ENCODE peak calls at places on chromosomes 6 and 20, in ten cellular contexts. C is right lobe of liver, A is RWPE2, B is spleen, T is lung, X is psoas muscle, N is SK-N-SH, J is stomach, L is ovary, Z is upper lobe of right lung. E is an unnamed sample.

GRCh38 chr6:34695729-34696188 is 808 bp downstream of the ILRUN start:
- DNase-seq in C (no peak), A (no peak), B (no peak), T (no peak), X (no peak), N (peak; percentile 26), J (no peak), L (no peak), Z (no peak), E (no peak)

GRCh38 chr6:83958250-83958685 is 75.3 kb upstream of the MRAP2 start:
- DNase-seq in C (no peak), A (no peak), B (no peak), T (no peak), X (no peak), N (no peak), J (no peak), L (no peak), Z (no peak), E (no peak)

GRCh38 chr6:90428514-90428913 is 131.9 kb upstream of the BACH2 start:
- DNase-seq in C (no peak), A (no peak), B (no peak), T (no peak), X (no peak), N (no peak), J (no peak), L (no peak), Z (no peak), E (no peak)

GRCh38 chr6:33384581-33385020 is 7.0 kb upstream of the KIFC1 start:
- DNase-seq in C (no peak), A (no peak), B (no peak), T (no peak), X (no peak), N (no peak), J (no peak), L (no peak), Z (no peak), E (no peak)

GRCh38 chr6:30322527-30323501 is 3.9 kb upstream of the TRIM39 start:
- DNase-seq in C (no peak), A (no peak), B (no peak), T (no peak), X (peak; percentile 48), N (no peak), J (no peak), L (no peak), Z (no peak), E (no peak)

GRCh38 chr20:18314786-18315406 is 26.6 kb downstream of the ZNF133 start:
- DNase-seq in C (no peak), A (peak; percentile 87), B (no peak), T (no peak), X (no peak), N (no peak), J (no peak), L (no peak), Z (no peak), E (no peak)

GRCh38 chr6:35368038-35368887 is 25.9 kb downstream of the PPARD start:
- DNase-seq in C (no peak), A (no peak), B (no peak), T (no peak), X (no peak), N (no peak), J (no peak), L (no peak), Z (no peak), E (no peak)

GRCh38 chr6:9085054-9085746 is 649.9 kb upstream of the SLC35B3 start:
- DNase-seq in C (no peak), A (no peak), B (no peak), T (no peak), X (no peak), N (no peak), J (no peak), L (no peak), Z (no peak), E (no peak)

GRCh38 chr6:28794175-28795002 is 129.4 kb downstream of the TRIM27 start:
- DNase-seq in C (no peak), A (no peak), B (no peak), T (no peak), X (no peak), N (no peak), J (no peak), L (no peak), Z (no peak), E (no peak)

DNA sequence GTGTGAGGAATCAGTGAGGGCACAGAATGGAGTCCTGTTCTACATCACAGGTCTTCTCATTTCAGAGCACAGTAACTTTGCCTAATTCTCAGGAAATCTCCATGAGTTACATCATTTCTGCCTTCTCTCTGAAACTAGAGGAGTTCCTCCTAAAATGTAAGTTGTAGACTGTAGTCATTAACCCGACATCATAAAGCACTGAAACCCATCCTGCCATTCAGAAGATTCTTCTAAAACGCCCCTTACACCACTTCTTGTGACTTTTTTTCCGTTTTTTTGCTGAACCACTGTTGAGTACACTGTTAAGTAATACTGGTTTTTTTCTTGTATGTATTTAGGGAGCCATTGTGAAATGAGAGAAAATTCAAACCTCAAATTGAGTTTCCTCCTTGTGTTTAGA is 117.3 kb downstream of the MAP3K4 start:
- DNase-seq in C (no peak), A (no peak), B (no peak), T (no peak), X (no peak), N (no peak), J (no peak), L (no peak), Z (no peak), E (no peak)
- H3K36me3 ChIP-seq in C (no peaks in the 10 kb centered on the region), A (peaks cover 88% of the 10 kb centered on the region), B (peaks cover 76% of the 10 kb centered on the region), T (peaks cover 40% of the 10 kb centered on the region), X (peaks cover 99% of the 10 kb centered on the region), N (peaks cover 69% of the 10 kb centered on the region), J (peaks cover 97% of the 10 kb centered on the region), L (no peaks in the 10 kb centered on the region), Z (peaks cover 79% of the 10 kb centered on the region), E (no peaks in the 10 kb centered on the region)

GRCh38 chr20:38242848-38243449 is 17.6 kb downstream of the KIAA1755 start:
- DNase-seq in C (no peak), A (peak; percentile 49), B (peak; percentile 34), T (no peak), X (no peak), N (peak; percentile 47), J (no peak), L (no peak), Z (peak; percentile 7), E (no peak)
- TF ChIP-seq CTCF in C (peak; percentile 12), A (peak; percentile 89), B (no peak), T (no peak), X (no peak), N (peak; percentile 69), J (no peak), L (no peak), Z (peak; percentile 22), E (no peak)

DNA sequence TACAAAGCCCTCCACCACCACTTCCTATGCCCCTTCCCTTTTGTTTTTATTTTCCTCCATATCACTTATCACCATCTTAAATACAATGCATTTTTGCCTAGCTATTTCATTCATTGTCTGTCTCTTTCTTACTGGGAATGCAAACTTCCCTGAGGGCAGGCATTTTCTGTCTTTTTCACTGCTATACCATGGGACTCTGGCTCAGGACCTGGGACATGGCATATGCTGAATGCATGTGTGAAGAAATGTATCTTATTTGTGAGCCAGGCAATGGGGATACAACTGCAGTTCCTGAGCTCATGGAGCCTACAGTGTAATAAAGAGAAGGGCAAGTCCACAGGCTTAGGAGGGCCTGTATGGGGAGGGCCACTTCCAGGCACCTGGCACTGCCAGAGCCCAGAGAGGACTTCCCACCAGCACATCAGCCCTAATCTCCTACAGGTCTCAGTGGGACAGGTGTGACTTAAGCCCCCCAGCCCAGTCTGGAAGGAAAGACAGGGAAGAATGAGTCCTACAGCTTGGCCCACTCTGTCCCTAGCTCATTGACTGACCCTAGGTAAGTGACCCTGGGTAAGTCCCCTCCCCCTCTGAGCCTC is 43.2 kb downstream of the TFEB start:
- DNase-seq in C (peak; percentile 9), A (no peak), B (peak; percentile 57), T (no peak), X (no peak), N (no peak), J (no peak), L (no peak), Z (no peak), E (no peak)
- H3K4me1 ChIP-seq in C (no peaks in the 10 kb centered on the region), A (no peaks in the 10 kb centered on the region), B (no peaks in the 10 kb centered on the region), T (peaks cover 3% of the 10 kb centered on the region), X (peaks cover 56% of the 10 kb centered on the region), N (peaks cover 4% of the 10 kb centered on the region), J (peaks cover 34% of the 10 kb centered on the region), L (no peaks in the 10 kb centered on the region), Z (peaks cover 5% of the 10 kb centered on the region), E (peaks cover 4% of the 10 kb centered on the region)

DNA sequence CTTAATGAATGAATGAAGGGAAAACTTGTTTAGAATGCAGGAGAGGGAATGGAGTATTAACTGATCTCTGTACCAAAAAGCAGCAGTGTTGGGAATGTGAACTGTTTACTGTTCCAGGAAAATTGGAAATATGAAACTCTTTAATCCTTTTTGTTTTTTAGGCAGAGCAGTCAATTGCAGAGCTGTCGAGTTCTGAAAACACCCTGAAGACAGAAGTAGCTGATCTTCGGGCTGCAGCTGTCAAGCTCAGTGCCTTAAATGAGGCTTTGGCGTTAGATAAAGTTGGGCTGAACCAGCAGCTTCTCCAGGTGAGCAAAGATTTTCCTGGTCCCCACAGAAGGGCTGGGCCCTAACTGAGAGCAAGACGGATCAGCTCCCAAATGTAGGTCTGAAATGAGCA is 20.9 kb downstream of the CEP250 start:
- DNase-seq in C (no peak), A (no peak), B (no peak), T (no peak), X (no peak), N (no peak), J (no peak), L (no peak), Z (no peak), E (no peak)
- H3K36me3 ChIP-seq in C (peaks cover 9% of the 10 kb centered on the region), A (peaks cover 100% of the 10 kb centered on the region), B (peaks cover 48% of the 10 kb centered on the region), T (peaks cover 55% of the 10 kb centered on the region), X (peaks cover 100% of the 10 kb centered on the region), N (peaks cover 80% of the 10 kb centered on the region), J (peaks cover 100% of the 10 kb centered on the region), L (no peaks in the 10 kb centered on the region), Z (peaks cover 90% of the 10 kb centered on the region), E (no peaks in the 10 kb centered on the region)

DNA sequence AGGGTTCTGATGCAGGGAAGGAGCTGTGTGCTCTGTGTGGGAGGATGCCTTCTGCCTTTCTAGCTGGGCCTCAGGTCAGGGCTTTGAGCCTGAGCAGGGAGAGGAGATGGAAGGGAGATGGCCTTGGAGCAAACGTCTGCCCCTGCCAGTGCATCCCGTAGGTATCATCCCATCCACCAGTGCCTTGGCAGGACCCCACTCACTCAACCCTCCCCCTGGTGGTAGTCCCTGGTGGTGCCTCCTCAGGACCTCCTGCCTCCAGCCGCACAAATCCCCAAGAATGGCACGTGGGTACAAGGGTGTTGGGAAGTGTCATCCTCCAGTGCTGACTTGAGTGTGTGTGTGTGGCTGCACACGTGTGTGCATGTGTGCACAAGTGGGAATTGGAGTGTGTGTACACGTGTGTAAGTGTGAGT is 23.1 kb upstream of the MICB start:
- DNase-seq in C (no peak), A (no peak), B (no peak), T (peak; percentile 26), X (no peak), N (peak; percentile 49), J (no peak), L (no peak), Z (no peak), E (no peak)
- TF ChIP-seq CTCF in C (no peak), A (no peak), B (no peak), T (no peak), X (peak; percentile 12), N (peak; percentile 37), J (no peak), L (no peak), Z (peak; percentile 26), E (no peak)